ENCODE peak calls at places on chromosomes 6 and 20, in eight cellular contexts. One of them, this sample, is unnamed.

GRCh38 chr20:33789858-33790182 is 21.3 kb upstream of the CHMP4B start:
- DNase-seq in activated T-cell treated with anti-CD3 and anti-CD28 coated beads, Interleukin-2, amount 50 U/mL, for 72 hours: no peak
- DNase-seq in AG09319: no peak
- DNase-seq in GM13976: no peak
- DNase-seq in nephron progenitor cell: no peak
- DNase-seq in GM12865: no peak
- DNase-seq in NCI-H2029: no peak
- DNase-seq in PC-9: no peak
- DNase-seq in this sample: no peak

GRCh38 chr6:1230689-1231605 is 81.0 kb upstream of the FOXQ1 start:
- DNase-seq in activated T-cell treated with anti-CD3 and anti-CD28 coated beads, Interleukin-2, amount 50 U/mL, for 72 hours: no peak
- DNase-seq in AG09319: no peak
- DNase-seq in GM13976: no peak
- DNase-seq in nephron progenitor cell: no peak
- DNase-seq in GM12865: no peak
- DNase-seq in NCI-H2029: no peak
- DNase-seq in PC-9: no peak
- DNase-seq in this sample: no peak

GRCh38 chr20:49063279-49063678 is 17.2 kb downstream of the CSE1L start:
- DNase-seq in activated T-cell treated with anti-CD3 and anti-CD28 coated beads, Interleukin-2, amount 50 U/mL, for 72 hours: no peak
- DNase-seq in AG09319: no peak
- DNase-seq in GM13976: no peak
- DNase-seq in nephron progenitor cell: no peak
- DNase-seq in GM12865: no peak
- DNase-seq in NCI-H2029: no peak
- DNase-seq in PC-9: no peak
- DNase-seq in this sample: no peak

GRCh38 chr20:63935447-63935846 is 20.8 kb downstream of the UCKL1 start:
- DNase-seq in activated T-cell treated with anti-CD3 and anti-CD28 coated beads, Interleukin-2, amount 50 U/mL, for 72 hours: no peak
- DNase-seq in AG09319: no peak
- DNase-seq in GM13976: no peak
- DNase-seq in nephron progenitor cell: no peak
- DNase-seq in GM12865: no peak
- DNase-seq in NCI-H2029: no peak
- DNase-seq in PC-9: no peak
- DNase-seq in this sample: no peak

GRCh38 chr6:90369024-90369519 is 72.4 kb upstream of the BACH2 start:
- DNase-seq in activated T-cell treated with anti-CD3 and anti-CD28 coated beads, Interleukin-2, amount 50 U/mL, for 72 hours: peak
- DNase-seq in AG09319: peak
- DNase-seq in GM13976: peak
- DNase-seq in nephron progenitor cell: no peak
- DNase-seq in GM12865: peak
- DNase-seq in NCI-H2029: no peak
- DNase-seq in PC-9: peak
- DNase-seq in this sample: no peak

GRCh38 chr20:20603339-20603990 is 109.0 kb downstream of the RALGAPA2 start:
- DNase-seq in activated T-cell treated with anti-CD3 and anti-CD28 coated beads, Interleukin-2, amount 50 U/mL, for 72 hours: peak
- DNase-seq in AG09319: no peak
- DNase-seq in GM13976: peak
- DNase-seq in nephron progenitor cell: peak
- DNase-seq in GM12865: peak
- DNase-seq in NCI-H2029: peak
- DNase-seq in PC-9: no peak
- DNase-seq in this sample: no peak

GRCh38 chr6:170031684-170032121 is 259.2 kb downstream of the DLL1 start:
- DNase-seq in activated T-cell treated with anti-CD3 and anti-CD28 coated beads, Interleukin-2, amount 50 U/mL, for 72 hours: no peak
- DNase-seq in AG09319: no peak
- DNase-seq in GM13976: no peak
- DNase-seq in nephron progenitor cell: no peak
- DNase-seq in GM12865: no peak
- DNase-seq in NCI-H2029: no peak
- DNase-seq in PC-9: no peak
- DNase-seq in this sample: no peak

GRCh38 chr6:169171951-169172350 is 81.7 kb downstream of the THBS2 start:
- DNase-seq in activated T-cell treated with anti-CD3 and anti-CD28 coated beads, Interleukin-2, amount 50 U/mL, for 72 hours: no peak
- DNase-seq in AG09319: peak
- DNase-seq in GM13976: no peak
- DNase-seq in nephron progenitor cell: no peak
- DNase-seq in GM12865: no peak
- DNase-seq in NCI-H2029: no peak
- DNase-seq in PC-9: no peak
- DNase-seq in this sample: no peak

GRCh38 chr20:7843613-7844012 is 96.6 kb downstream of the HAO1 start:
- DNase-seq in activated T-cell treated with anti-CD3 and anti-CD28 coated beads, Interleukin-2, amount 50 U/mL, for 72 hours: no peak
- DNase-seq in AG09319: peak
- DNase-seq in GM13976: no peak
- DNase-seq in nephron progenitor cell: no peak
- DNase-seq in GM12865: no peak
- DNase-seq in NCI-H2029: no peak
- DNase-seq in PC-9: no peak
- DNase-seq in this sample: no peak

GRCh38 chr6:144215402-144215931 is 65.2 kb downstream of the STX11 start:
- DNase-seq in activated T-cell treated with anti-CD3 and anti-CD28 coated beads, Interleukin-2, amount 50 U/mL, for 72 hours: peak
- DNase-seq in AG09319: no peak
- DNase-seq in GM13976: peak
- DNase-seq in nephron progenitor cell: no peak
- DNase-seq in GM12865: peak
- DNase-seq in NCI-H2029: no peak
- DNase-seq in PC-9: no peak
- DNase-seq in this sample: no peak

GRCh38 chr20:46979603-46980241 is 85.1 kb downstream of the EYA2 start:
- DNase-seq in activated T-cell treated with anti-CD3 and anti-CD28 coated beads, Interleukin-2, amount 50 U/mL, for 72 hours: no peak
- DNase-seq in AG09319: no peak
- DNase-seq in GM13976: no peak
- DNase-seq in nephron progenitor cell: no peak
- DNase-seq in GM12865: peak
- DNase-seq in NCI-H2029: no peak
- DNase-seq in PC-9: no peak
- DNase-seq in this sample: no peak

GRCh38 chr6:156686429-156686939 is 90.7 kb upstream of the ARID1B start:
- DNase-seq in activated T-cell treated with anti-CD3 and anti-CD28 coated beads, Interleukin-2, amount 50 U/mL, for 72 hours: peak
- DNase-seq in AG09319: no peak
- DNase-seq in GM13976: peak
- DNase-seq in nephron progenitor cell: peak
- DNase-seq in GM12865: peak
- DNase-seq in NCI-H2029: peak
- DNase-seq in PC-9: peak
- DNase-seq in this sample: no peak

GRCh38 chr6:24480705-24481104 is 8.7 kb downstream of the GPLD1 start:
- DNase-seq in activated T-cell treated with anti-CD3 and anti-CD28 coated beads, Interleukin-2, amount 50 U/mL, for 72 hours: no peak
- DNase-seq in AG09319: no peak
- DNase-seq in GM13976: no peak
- DNase-seq in nephron progenitor cell: no peak
- DNase-seq in GM12865: no peak
- DNase-seq in NCI-H2029: no peak
- DNase-seq in PC-9: no peak
- DNase-seq in this sample: no peak

GRCh38 chr6:139752086-139752485 is 377.6 kb upstream of the CITED2 start:
- DNase-seq in activated T-cell treated with anti-CD3 and anti-CD28 coated beads, Interleukin-2, amount 50 U/mL, for 72 hours: no peak
- DNase-seq in AG09319: no peak
- DNase-seq in GM13976: no peak
- DNase-seq in nephron progenitor cell: no peak
- DNase-seq in GM12865: no peak
- DNase-seq in NCI-H2029: no peak
- DNase-seq in PC-9: no peak
- DNase-seq in this sample: no peak

GRCh38 chr6:148090326-148090725 is 252.3 kb upstream of the SASH1 start:
- DNase-seq in activated T-cell treated with anti-CD3 and anti-CD28 coated beads, Interleukin-2, amount 50 U/mL, for 72 hours: no peak
- DNase-seq in AG09319: no peak
- DNase-seq in GM13976: no peak
- DNase-seq in nephron progenitor cell: no peak
- DNase-seq in GM12865: no peak
- DNase-seq in NCI-H2029: no peak
- DNase-seq in PC-9: no peak
- DNase-seq in this sample: no peak

GRCh38 chr20:47992021-47992467 is 206.8 kb upstream of the SULF2 start:
- DNase-seq in activated T-cell treated with anti-CD3 and anti-CD28 coated beads, Interleukin-2, amount 50 U/mL, for 72 hours: no peak
- DNase-seq in AG09319: no peak
- DNase-seq in GM13976: no peak
- DNase-seq in nephron progenitor cell: no peak
- DNase-seq in GM12865: no peak
- DNase-seq in NCI-H2029: no peak
- DNase-seq in PC-9: no peak
- DNase-seq in this sample: no peak

GRCh38 chr6:160027076-160027475 is 58.2 kb downstream of the IGF2R start:
- DNase-seq in activated T-cell treated with anti-CD3 and anti-CD28 coated beads, Interleukin-2, amount 50 U/mL, for 72 hours: no peak
- DNase-seq in AG09319: no peak
- DNase-seq in GM13976: no peak
- DNase-seq in nephron progenitor cell: no peak
- DNase-seq in GM12865: no peak
- DNase-seq in NCI-H2029: no peak
- DNase-seq in PC-9: no peak
- DNase-seq in this sample: no peak

GRCh38 chr6:5036309-5036708 is 32.5 kb upstream of the RPP40 start:
- DNase-seq in activated T-cell treated with anti-CD3 and anti-CD28 coated beads, Interleukin-2, amount 50 U/mL, for 72 hours: no peak
- DNase-seq in AG09319: no peak
- DNase-seq in GM13976: no peak
- DNase-seq in nephron progenitor cell: peak
- DNase-seq in GM12865: peak
- DNase-seq in NCI-H2029: no peak
- DNase-seq in PC-9: peak
- DNase-seq in this sample: no peak

GRCh38 chr6:109024784-109025183 is 69.9 kb downstream of the SESN1 start:
- DNase-seq in activated T-cell treated with anti-CD3 and anti-CD28 coated beads, Interleukin-2, amount 50 U/mL, for 72 hours: no peak
- DNase-seq in AG09319: no peak
- DNase-seq in GM13976: no peak
- DNase-seq in nephron progenitor cell: peak
- DNase-seq in GM12865: no peak
- DNase-seq in NCI-H2029: no peak
- DNase-seq in PC-9: no peak
- DNase-seq in this sample: no peak

GRCh38 chr6:11208267-11208666 is 24.2 kb downstream of the NEDD9 start:
- DNase-seq in activated T-cell treated with anti-CD3 and anti-CD28 coated beads, Interleukin-2, amount 50 U/mL, for 72 hours: no peak
- DNase-seq in AG09319: no peak
- DNase-seq in GM13976: no peak
- DNase-seq in nephron progenitor cell: no peak
- DNase-seq in GM12865: no peak
- DNase-seq in NCI-H2029: no peak
- DNase-seq in PC-9: no peak
- DNase-seq in this sample: no peak

GRCh38 chr6:136846046-136846445 is 23.7 kb downstream of the PEX7 start:
- DNase-seq in activated T-cell treated with anti-CD3 and anti-CD28 coated beads, Interleukin-2, amount 50 U/mL, for 72 hours: peak
- DNase-seq in AG09319: peak
- DNase-seq in GM13976: peak
- DNase-seq in nephron progenitor cell: peak
- DNase-seq in GM12865: peak
- DNase-seq in NCI-H2029: peak
- DNase-seq in PC-9: peak
- DNase-seq in this sample: no peak

GRCh38 chr20:10832146-10832545 is 158.3 kb upstream of the JAG1 start:
- DNase-seq in activated T-cell treated with anti-CD3 and anti-CD28 coated beads, Interleukin-2, amount 50 U/mL, for 72 hours: no peak
- DNase-seq in AG09319: no peak
- DNase-seq in GM13976: no peak
- DNase-seq in nephron progenitor cell: no peak
- DNase-seq in GM12865: no peak
- DNase-seq in NCI-H2029: no peak
- DNase-seq in PC-9: no peak
- DNase-seq in this sample: no peak

GRCh38 chr20:15654208-15654649 is 919.0 kb downstream of the KIF16B start:
- DNase-seq in activated T-cell treated with anti-CD3 and anti-CD28 coated beads, Interleukin-2, amount 50 U/mL, for 72 hours: no peak
- DNase-seq in AG09319: no peak
- DNase-seq in GM13976: peak
- DNase-seq in nephron progenitor cell: peak
- DNase-seq in GM12865: peak
- DNase-seq in NCI-H2029: peak
- DNase-seq in PC-9: peak
- DNase-seq in this sample: no peak

GRCh38 chr6:21367649-21368154 is 225.8 kb upstream of the SOX4 start:
- DNase-seq in activated T-cell treated with anti-CD3 and anti-CD28 coated beads, Interleukin-2, amount 50 U/mL, for 72 hours: no peak
- DNase-seq in AG09319: no peak
- DNase-seq in GM13976: no peak
- DNase-seq in nephron progenitor cell: no peak
- DNase-seq in GM12865: no peak
- DNase-seq in NCI-H2029: no peak
- DNase-seq in PC-9: no peak
- DNase-seq in this sample: no peak

GRCh38 chr20:36646678-36647077 is 682 bp upstream of the SLA2 start:
- DNase-seq in activated T-cell treated with anti-CD3 and anti-CD28 coated beads, Interleukin-2, amount 50 U/mL, for 72 hours: no peak
- DNase-seq in AG09319: no peak
- DNase-seq in GM13976: no peak
- DNase-seq in nephron progenitor cell: no peak
- DNase-seq in GM12865: no peak
- DNase-seq in NCI-H2029: no peak
- DNase-seq in PC-9: no peak
- DNase-seq in this sample: no peak

GRCh38 chr6:169861431-169862045 is 110.1 kb downstream of the ERMARD start:
- DNase-seq in activated T-cell treated with anti-CD3 and anti-CD28 coated beads, Interleukin-2, amount 50 U/mL, for 72 hours: no peak
- DNase-seq in AG09319: no peak
- DNase-seq in GM13976: no peak
- DNase-seq in nephron progenitor cell: no peak
- DNase-seq in GM12865: no peak
- DNase-seq in NCI-H2029: no peak
- DNase-seq in PC-9: no peak
- DNase-seq in this sample: no peak